ENCODE peak calls at places on chromosomes 1 and 21, in five cellular contexts. One of them, this sample, is unnamed. For H3K4me1, the result is how much of the 10 kb centered on the place peaks cover.

GRCh38 chr1:39685071-39685470 is 6.2 kb downstream of the HPCAL4 start:
- DNase-seq in prostate gland: no peak
- DNase-seq in A549: no peak
- DNase-seq in ovary: no peak
- DNase-seq in heart left ventricle: no peak
- DNase-seq in this sample: no peak

GRCh38 chr1:27868932-27869718 is 3.2 kb upstream of the THEMIS2 start:
- DNase-seq in prostate gland: no peak
- DNase-seq in A549: no peak
- DNase-seq in ovary: no peak
- DNase-seq in heart left ventricle: peak
- DNase-seq in this sample: peak

GRCh38 chr21:46109251-46110221 is 11.6 kb downstream of the COL6A2 start:
- DNase-seq in prostate gland: peak
- DNase-seq in A549: no peak
- DNase-seq in ovary: no peak
- DNase-seq in heart left ventricle: peak
- DNase-seq in this sample: peak

GRCh38 chr21:37087188-37087587 is 14.1 kb downstream of the TTC3 start:
- DNase-seq in prostate gland: no peak
- DNase-seq in A549: no peak
- DNase-seq in ovary: no peak
- DNase-seq in heart left ventricle: no peak
- DNase-seq in this sample: no peak

GRCh38 chr1:230758705-230759354 is 11.6 kb downstream of the CAPN9 start:
- DNase-seq in prostate gland: no peak
- DNase-seq in A549: no peak
- DNase-seq in ovary: no peak
- DNase-seq in heart left ventricle: no peak
- DNase-seq in this sample: no peak

GRCh38 chr1:165633624-165634023 is 2.6 kb downstream of the MGST3 start:
- DNase-seq in prostate gland: no peak
- DNase-seq in A549: no peak
- DNase-seq in ovary: no peak
- DNase-seq in heart left ventricle: no peak
- DNase-seq in this sample: no peak

GRCh38 chr1:207067695-207068094 is 14.6 kb downstream of the PFKFB2 start:
- DNase-seq in prostate gland: no peak
- DNase-seq in A549: no peak
- DNase-seq in ovary: no peak
- DNase-seq in heart left ventricle: no peak
- DNase-seq in this sample: no peak

GRCh38 chr1:113456967-113457366 is 66.7 kb downstream of the MAGI3 start:
- DNase-seq in prostate gland: peak
- DNase-seq in A549: peak
- DNase-seq in ovary: peak
- DNase-seq in heart left ventricle: peak
- DNase-seq in this sample: peak

GRCh38 chr1:36803870-36804560 is 230.3 kb downstream of the GRIK3 start:
- DNase-seq in prostate gland: no peak
- DNase-seq in A549: no peak
- DNase-seq in ovary: no peak
- DNase-seq in heart left ventricle: no peak
- DNase-seq in this sample: no peak

GRCh38 chr1:206503591-206504362 is 3.6 kb upstream of the RASSF5 start:
- DNase-seq in prostate gland: no peak
- DNase-seq in A549: no peak
- DNase-seq in ovary: no peak
- DNase-seq in heart left ventricle: peak
- DNase-seq in this sample: no peak

GRCh38 chr1:65068202-65069011 is 79.6 kb upstream of the AK4 start:
- DNase-seq in prostate gland: peak
- DNase-seq in A549: no peak
- DNase-seq in ovary: no peak
- DNase-seq in heart left ventricle: no peak
- DNase-seq in this sample: no peak

GRCh38 chr21:39164523-39164922 is 18.7 kb downstream of the PSMG1 start:
- DNase-seq in prostate gland: no peak
- DNase-seq in A549: no peak
- DNase-seq in ovary: no peak
- DNase-seq in heart left ventricle: no peak
- DNase-seq in this sample: no peak

GRCh38 chr1:243950166-243950565 is 100.1 kb upstream of the AKT3 start:
- DNase-seq in prostate gland: no peak
- DNase-seq in A549: peak
- DNase-seq in ovary: no peak
- DNase-seq in heart left ventricle: no peak
- DNase-seq in this sample: no peak

GRCh38 chr1:225467193-225468020 is 39.6 kb upstream of the LBR start:
- DNase-seq in prostate gland: no peak
- DNase-seq in A549: no peak
- DNase-seq in ovary: no peak
- DNase-seq in heart left ventricle: peak
- DNase-seq in this sample: no peak

GRCh38 chr21:45590246-45590725 is 48.0 kb upstream of the SLC19A1 start:
- DNase-seq in prostate gland: peak
- DNase-seq in A549: peak
- DNase-seq in ovary: peak
- DNase-seq in heart left ventricle: peak
- DNase-seq in this sample: no peak

GRCh38 chr1:55541296-55541695 is 326.1 kb upstream of the USP24 start:
- DNase-seq in prostate gland: no peak
- DNase-seq in A549: no peak
- DNase-seq in ovary: no peak
- DNase-seq in heart left ventricle: no peak
- DNase-seq in this sample: no peak

GRCh38 chr1:82398357-82398756 is 597.6 kb downstream of the ADGRL2 start:
- DNase-seq in prostate gland: no peak
- DNase-seq in A549: no peak
- DNase-seq in ovary: no peak
- DNase-seq in heart left ventricle: no peak
- DNase-seq in this sample: no peak

DNA sequence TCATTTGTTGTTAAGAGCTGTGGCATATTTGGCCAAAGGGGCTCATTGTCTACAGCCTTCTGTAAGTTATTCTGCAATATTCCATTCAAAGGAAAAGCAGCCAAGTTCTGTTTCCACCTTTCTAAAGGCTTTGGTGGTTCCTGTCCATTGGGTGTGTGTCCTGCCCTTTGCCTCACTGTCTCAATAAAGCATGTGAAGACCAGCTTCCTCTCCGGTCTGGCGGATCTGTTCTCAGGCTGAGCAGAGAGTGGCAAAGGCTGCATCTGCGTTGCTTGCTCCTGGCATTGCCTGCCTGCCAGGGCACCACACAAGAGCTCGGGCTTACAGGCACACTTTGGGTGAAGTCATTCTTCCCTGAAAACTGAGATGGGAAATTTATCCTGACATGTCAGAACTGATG is 34.9 kb downstream of the ST6GALNAC3 start:
- DNase-seq in prostate gland: no peak
- DNase-seq in A549: no peak
- DNase-seq in ovary: no peak
- DNase-seq in heart left ventricle: no peak
- DNase-seq in this sample: no peak
- H3K4me1 ChIP-seq in prostate gland: under half
- H3K4me1 ChIP-seq in A549: under half
- H3K4me1 ChIP-seq in ovary: under half
- H3K4me1 ChIP-seq in heart left ventricle: under half
- H3K4me1 ChIP-seq in this sample: under half

GRCh38 chr1:203308205-203309114 is 3.1 kb downstream of the BTG2 start:
- DNase-seq in prostate gland: no peak
- DNase-seq in A549: no peak
- DNase-seq in ovary: no peak
- DNase-seq in heart left ventricle: no peak
- DNase-seq in this sample: no peak
- TF ChIP-seq POLR2A in prostate gland: no peak
- TF ChIP-seq POLR2A in A549: no peak
- TF ChIP-seq POLR2A in ovary: peak
- TF ChIP-seq POLR2A in heart left ventricle: no peak
- TF ChIP-seq POLR2A in this sample: no peak

GRCh38 chr1:2210084-2210653 is 15.6 kb upstream of the FAAP20 start:
- DNase-seq in prostate gland: no peak
- DNase-seq in A549: no peak
- DNase-seq in ovary: peak
- DNase-seq in heart left ventricle: peak
- DNase-seq in this sample: no peak
- H3K4me1 ChIP-seq in prostate gland: under half
- H3K4me1 ChIP-seq in A549: half or more
- H3K4me1 ChIP-seq in ovary: under half
- H3K4me1 ChIP-seq in heart left ventricle: half or more
- H3K4me1 ChIP-seq in this sample: under half

GRCh38 chr1:116528329-116529083 is 42.3 kb downstream of the CD58 start:
- DNase-seq in prostate gland: no peak
- DNase-seq in A549: no peak
- DNase-seq in ovary: no peak
- DNase-seq in heart left ventricle: no peak
- DNase-seq in this sample: no peak
- TF ChIP-seq POLR2A in prostate gland: no peak
- TF ChIP-seq POLR2A in A549: no peak
- TF ChIP-seq POLR2A in ovary: no peak
- TF ChIP-seq POLR2A in heart left ventricle: no peak
- TF ChIP-seq POLR2A in this sample: no peak

GRCh38 chr1:183106746-183107145 is 79.3 kb upstream of the LAMC2 start:
- DNase-seq in prostate gland: no peak
- DNase-seq in A549: no peak
- DNase-seq in ovary: no peak
- DNase-seq in heart left ventricle: no peak
- DNase-seq in this sample: no peak
- H3K4me1 ChIP-seq in prostate gland: under half
- H3K4me1 ChIP-seq in A549: under half
- H3K4me1 ChIP-seq in ovary: under half
- H3K4me1 ChIP-seq in heart left ventricle: under half
- H3K4me1 ChIP-seq in this sample: under half

DNA sequence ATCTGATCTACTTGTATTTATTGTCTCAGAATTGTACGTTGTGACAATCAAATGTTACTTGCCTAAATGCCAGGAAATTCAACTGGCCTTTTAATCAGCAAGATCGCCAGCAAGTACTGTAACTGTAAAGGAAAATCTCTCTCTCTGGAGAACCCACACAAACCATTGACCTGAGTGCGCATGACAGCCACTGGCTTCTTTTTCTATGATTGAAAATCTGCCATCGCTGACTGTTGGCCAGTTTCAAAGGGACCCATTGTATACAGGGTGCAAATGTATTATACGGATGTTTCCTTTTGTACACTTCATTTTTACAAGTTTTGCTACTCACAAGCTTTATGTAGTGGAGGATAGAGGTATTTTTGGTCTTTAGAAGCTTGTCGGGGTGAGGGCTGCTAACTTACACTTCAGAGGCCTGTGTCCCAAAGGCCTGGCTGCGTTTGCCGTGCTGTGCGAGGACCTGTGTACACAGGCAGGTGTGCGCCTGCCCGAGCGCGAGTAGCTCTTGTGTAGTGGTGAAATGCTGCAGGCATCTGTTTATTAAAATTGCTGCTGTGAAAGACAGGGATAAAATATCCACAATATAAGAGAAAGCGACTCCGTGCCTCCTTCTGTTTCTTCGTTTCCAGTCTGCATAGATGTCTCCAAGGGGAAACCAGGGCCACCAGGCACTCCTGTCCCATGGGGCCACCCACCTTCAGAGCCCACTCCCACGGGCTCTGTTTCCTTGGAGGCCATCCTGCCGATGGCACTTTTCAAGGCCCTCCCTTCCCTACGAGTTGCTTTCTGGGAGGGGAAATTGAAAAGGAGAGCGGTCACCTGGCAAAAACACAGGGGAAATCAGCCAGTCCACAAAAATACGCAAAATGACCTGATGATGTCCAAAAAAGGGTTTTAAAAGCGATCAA is 25.3 kb upstream of the TRAPPC10 start:
- DNase-seq in prostate gland: no peak
- DNase-seq in A549: no peak
- DNase-seq in ovary: no peak
- DNase-seq in heart left ventricle: peak
- DNase-seq in this sample: no peak
- TF ChIP-seq POLR2A in prostate gland: no peak
- TF ChIP-seq POLR2A in A549: no peak
- TF ChIP-seq POLR2A in ovary: no peak
- TF ChIP-seq POLR2A in heart left ventricle: no peak
- TF ChIP-seq POLR2A in this sample: no peak

GRCh38 chr21:34129039-34129891 is 55.9 kb downstream of the MRPS6 start:
- DNase-seq in prostate gland: peak
- DNase-seq in A549: no peak
- DNase-seq in ovary: peak
- DNase-seq in heart left ventricle: peak
- DNase-seq in this sample: no peak
- H3K4me1 ChIP-seq in prostate gland: under half
- H3K4me1 ChIP-seq in A549: under half
- H3K4me1 ChIP-seq in ovary: under half
- H3K4me1 ChIP-seq in heart left ventricle: half or more
- H3K4me1 ChIP-seq in this sample: under half

GRCh38 chr1:156500578-156500846 is at the start of gene MEF2D:
- DNase-seq in prostate gland: no peak
- DNase-seq in A549: no peak
- DNase-seq in ovary: no peak
- DNase-seq in heart left ventricle: no peak
- DNase-seq in this sample: no peak
- TF ChIP-seq POLR2A in prostate gland: peak
- TF ChIP-seq POLR2A in A549: no peak
- TF ChIP-seq POLR2A in ovary: no peak
- TF ChIP-seq POLR2A in heart left ventricle: peak
- TF ChIP-seq POLR2A in this sample: no peak

GRCh38 chr1:61117283-61117682 is 34.9 kb downstream of the NFIA start:
- DNase-seq in prostate gland: no peak
- DNase-seq in A549: no peak
- DNase-seq in ovary: no peak
- DNase-seq in heart left ventricle: no peak
- DNase-seq in this sample: no peak

GRCh38 chr1:61115436-61115835 is 33.1 kb downstream of the NFIA start:
- DNase-seq in prostate gland: no peak
- DNase-seq in A549: no peak
- DNase-seq in ovary: no peak
- DNase-seq in heart left ventricle: no peak
- DNase-seq in this sample: no peak

GRCh38 chr1:61111084-61112050 is 29.0 kb downstream of the NFIA start:
- DNase-seq in prostate gland: no peak
- DNase-seq in A549: no peak
- DNase-seq in ovary: no peak
- DNase-seq in heart left ventricle: no peak
- DNase-seq in this sample: no peak

GRCh38 chr1:61116421-61116820 is 34.1 kb downstream of the NFIA start:
- DNase-seq in prostate gland: no peak
- DNase-seq in A549: no peak
- DNase-seq in ovary: no peak
- DNase-seq in heart left ventricle: no peak
- DNase-seq in this sample: no peak

GRCh38 chr1:61114178-61114870 is 32.0 kb downstream of the NFIA start:
- DNase-seq in prostate gland: no peak
- DNase-seq in A549: no peak
- DNase-seq in ovary: no peak
- DNase-seq in heart left ventricle: no peak
- DNase-seq in this sample: no peak
- H3K4me1 ChIP-seq in prostate gland: under half
- H3K4me1 ChIP-seq in A549: under half
- H3K4me1 ChIP-seq in ovary: under half
- H3K4me1 ChIP-seq in heart left ventricle: half or more
- H3K4me1 ChIP-seq in this sample: under half